ENCODE peak calls at places on chromosomes 4 and X, in ten cellular contexts. Z is GM23248, O is astrocyte, T is MM.1S, R is SK-N-SH, Q is PC-3, X is IMR-90, B is keratinocyte, C is HepG2, L is mesenchymal stem cell. S is an unnamed sample.

GRCh38 chr4:126592088-126592487 is 1040.7 kb upstream of the INTU start:
- DNase-seq in L (peak; percentile 13), O (no peak), R (no peak), Q (no peak), C (no peak), B (no peak), Z (peak; percentile 18), T (no peak), X (peak; percentile 28), S (no peak)

GRCh38 chrX:13430136-13430827 is 110.4 kb upstream of the ATXN3L start:
- DNase-seq in Z (peak; percentile 58), C (no peak), O (peak; percentile 17), L (no peak), R (no peak), X (peak; percentile 37), T (no peak), Q (no peak), B (no peak), S (peak; percentile 29)

GRCh38 chr4:72886602-72887001 is 182.9 kb downstream of the COX18 start:
- DNase-seq in L (peak; percentile 16), B (no peak), R (peak; percentile 16), C (no peak), T (no peak), O (no peak), Q (peak; percentile 50), Z (peak; percentile 34), X (no peak), S (no peak)

GRCh38 chr4:3226467-3226866 is 22.5 kb upstream of the MSANTD1 start:
- DNase-seq in Z (no peak), O (no peak), T (peak; percentile 48), B (no peak), X (no peak), C (no peak), R (no peak), L (no peak), Q (no peak), S (no peak)

GRCh38 chr4:94126669-94127068 is 81.0 kb upstream of the SMARCAD1 start:
- DNase-seq in C (peak; percentile 3), X (no peak), Q (peak; percentile 14), R (peak; percentile 40), L (no peak), Z (peak; percentile 2), O (no peak), T (peak; percentile 33), B (no peak), S (no peak)

GRCh38 chr4:83431200-83431599 is 24.4 kb downstream of the HELQ start:
- DNase-seq in Z (no peak), Q (no peak), X (no peak), O (no peak), T (no peak), R (no peak), L (no peak), C (no peak), B (no peak), S (no peak)

GRCh38 chr4:89704651-89705395 is 132.1 kb downstream of the SNCA start:
- DNase-seq in T (no peak), O (no peak), R (no peak), C (no peak), L (no peak), Q (no peak), B (no peak), X (no peak), Z (no peak), S (no peak)

GRCh38 chr4:8336412-8337075 is 67.0 kb downstream of the HTRA3 start:
- DNase-seq in R (no peak), T (no peak), Z (peak; percentile 47), X (peak; percentile 55), O (no peak), B (peak; percentile 76), Q (peak; percentile 75), L (peak; percentile 10), C (no peak), S (peak; percentile 95)

GRCh38 chr4:15531792-15532191 is 62.1 kb downstream of the CC2D2A start:
- DNase-seq in Q (no peak), B (no peak), T (no peak), R (no peak), O (no peak), L (no peak), X (no peak), C (no peak), Z (no peak), S (no peak)

GRCh38 chr4:15533817-15534216 is 64.1 kb downstream of the CC2D2A start:
- DNase-seq in L (no peak), Q (no peak), B (no peak), T (no peak), Z (no peak), R (no peak), O (no peak), C (no peak), X (no peak), S (no peak)

GRCh38 chr4:15542795-15543194 is 73.1 kb downstream of the CC2D2A start:
- DNase-seq in B (no peak), R (no peak), X (no peak), Q (no peak), Z (no peak), C (no peak), T (no peak), L (no peak), O (no peak), S (no peak)

GRCh38 chr4:15541941-15542340 is 72.3 kb downstream of the CC2D2A start:
- DNase-seq in T (no peak), Q (no peak), C (no peak), R (no peak), O (no peak), L (no peak), B (no peak), X (no peak), Z (no peak), S (no peak)

GRCh38 chr4:15536552-15537499 is 67.1 kb downstream of the CC2D2A start:
- DNase-seq in X (no peak), Q (no peak), O (no peak), L (no peak), Z (no peak), B (no peak), T (no peak), C (no peak), R (no peak), S (no peak)
- H2AFZ ChIP-seq in X (no peak overlapping the region), Q (no peak overlapping the region), O (no peak overlapping the region), L (no peak overlapping the region), Z (no peak overlapping the region), B (no peak overlapping the region), T (no peak overlapping the region), C (no peak overlapping the region), R (no peak overlapping the region), S (no peak overlapping the region)

DNA sequence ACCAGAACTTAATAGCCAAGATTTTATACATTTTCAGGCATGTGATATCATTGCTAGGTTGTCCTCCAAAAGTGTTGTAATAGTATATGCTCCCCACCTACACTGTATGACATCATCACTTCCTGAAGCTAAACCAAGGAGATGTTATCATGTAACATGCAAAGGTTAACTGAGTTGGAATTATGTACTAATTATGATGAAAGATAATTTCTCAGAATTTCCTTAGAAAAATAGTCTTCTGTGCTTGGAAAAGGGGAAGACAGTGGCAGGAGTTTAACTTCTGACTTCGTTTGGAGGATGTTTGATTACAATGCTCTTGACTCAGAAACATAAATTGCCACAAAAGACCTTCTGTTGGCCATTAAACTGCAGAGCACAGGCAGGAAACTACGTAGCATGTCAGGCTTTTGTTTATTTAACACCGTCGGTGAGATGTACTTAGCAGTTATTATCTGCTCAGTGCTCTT is 83.6 kb upstream of the GUCY1A1 start:
- DNase-seq in R (no peak), X (peak; percentile 92), B (peak; percentile 9), L (peak; percentile 82), T (no peak), C (no peak), O (peak; percentile 84), Z (peak; percentile 72), Q (peak; percentile 46), S (peak; percentile 82)
- H3K9ac ChIP-seq in R (no peak overlapping the region), X (no peak overlapping the region), B (no peak overlapping the region), L (peak overlapping the region; percentile 10), T (no peak overlapping the region), C (no peak overlapping the region), O (no peak overlapping the region), Z (no peak overlapping the region), Q (no peak overlapping the region), S (no peak overlapping the region)

GRCh38 chrX:69307029-69307428 is 141.8 kb upstream of the PJA1 start:
- DNase-seq in C (no peak), L (no peak), B (no peak), X (no peak), R (no peak), Z (no peak), O (no peak), T (no peak), Q (no peak), S (no peak)

GRCh38 chrX:69309074-69309792 is 144.0 kb upstream of the PJA1 start:
- DNase-seq in L (no peak), X (no peak), T (no peak), B (no peak), C (peak; percentile 71), Z (no peak), Q (no peak), R (no peak), O (no peak), S (no peak)

GRCh38 chrX:69305333-69306062 is 140.2 kb upstream of the PJA1 start:
- DNase-seq in X (no peak), B (no peak), C (no peak), R (no peak), Z (peak; percentile 41), O (no peak), Q (no peak), L (no peak), T (no peak), S (no peak)

GRCh38 chrX:69306063-69306404 is 140.8 kb upstream of the PJA1 start:
- DNase-seq in X (no peak), L (no peak), C (no peak), T (no peak), O (no peak), Z (no peak), R (no peak), Q (no peak), B (no peak), S (no peak)

DNA sequence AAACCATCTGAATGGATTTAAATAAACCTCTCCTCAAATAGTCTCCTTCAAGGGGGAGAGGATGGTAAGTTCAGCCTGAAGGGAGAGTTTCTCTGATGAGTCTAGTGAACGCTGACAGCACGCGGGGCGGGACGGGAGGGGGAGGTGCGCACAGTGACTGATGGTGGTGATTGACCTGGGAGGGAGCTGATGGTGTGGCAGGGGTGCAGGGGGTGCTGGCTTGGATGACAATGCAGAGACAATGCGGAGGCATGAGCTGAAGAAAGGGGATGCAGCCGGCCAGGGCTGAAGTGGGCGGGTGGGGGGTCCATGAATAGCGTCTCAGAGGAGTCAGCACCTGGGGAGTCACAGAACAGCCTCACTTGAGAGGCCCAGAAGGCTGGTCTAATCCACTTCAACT is 142.5 kb upstream of the PJA1 start:
- DNase-seq in X (no peak), Z (no peak), C (no peak), O (no peak), L (no peak), Q (no peak), R (no peak), B (no peak), T (no peak), S (no peak)
- H3K27me3 ChIP-seq in X (peaks cover 38% of the 10 kb centered on the region), Z (no peaks in the 10 kb centered on the region), C (no peaks in the 10 kb centered on the region), O (no peaks in the 10 kb centered on the region), L (peaks cover 83% of the 10 kb centered on the region), Q (no peaks in the 10 kb centered on the region), R (peaks cover 37% of the 10 kb centered on the region), B (peaks cover 7% of the 10 kb centered on the region), T (no peaks in the 10 kb centered on the region), S (no peaks in the 10 kb centered on the region)

GRCh38 chr4:138444260-138444659 is 202.1 kb upstream of the SLC7A11 start:
- DNase-seq in O (no peak), Q (no peak), Z (no peak), X (no peak), L (no peak), T (no peak), B (no peak), R (no peak), C (no peak), S (no peak)

GRCh38 chr4:138439143-138439581 is 197.0 kb upstream of the SLC7A11 start:
- DNase-seq in L (no peak), Q (peak; percentile 30), O (peak; percentile 76), C (no peak), Z (no peak), B (no peak), X (peak; percentile 4), R (no peak), T (no peak), S (no peak)

GRCh38 chr4:138437263-138437851 is 195.2 kb upstream of the SLC7A11 start:
- DNase-seq in Q (no peak), Z (no peak), B (no peak), R (no peak), X (no peak), C (no peak), T (no peak), O (no peak), L (no peak), S (no peak)

DNA sequence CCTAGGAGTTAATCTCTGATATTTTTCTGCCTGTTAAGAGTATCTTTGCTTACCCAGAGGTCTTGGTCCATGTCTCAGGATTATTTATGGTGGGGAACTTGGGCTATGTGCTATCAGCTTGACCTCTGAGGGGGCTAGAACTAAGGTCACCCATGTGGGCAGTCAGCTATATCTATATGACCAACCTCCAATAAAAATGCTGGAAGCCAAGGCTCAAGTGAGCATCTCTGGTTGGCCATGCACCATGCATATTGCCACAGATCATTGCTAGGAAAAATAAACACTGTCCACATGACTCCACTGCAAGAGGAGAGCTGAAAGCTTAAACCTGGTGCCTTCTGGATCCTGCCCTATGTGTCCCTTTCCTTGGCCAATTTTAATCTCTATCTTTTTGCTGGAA is 196.5 kb upstream of the SLC7A11 start:
- DNase-seq in Q (no peak), C (no peak), Z (no peak), R (no peak), B (no peak), X (peak; percentile 47), T (no peak), L (no peak), O (peak; percentile 61), S (no peak)
- H2AFZ ChIP-seq in Q (peak overlapping the region; percentile 16), C (no peak overlapping the region), Z (no peak overlapping the region), R (peak overlapping the region; percentile 66), B (no peak overlapping the region), X (no peak overlapping the region), T (no peak overlapping the region), L (no peak overlapping the region), O (no peak overlapping the region), S (no peak overlapping the region)